ENCODE peak calls at places on chromosomes 11 and 22, in ten cellular contexts. O, T, I, F, N, Z, X, Q, A and Y are unnamed samples.

GRCh38 chr11:115164774-115165173 is 339.4 kb downstream of the CADM1 start:
- DNase-seq in O (no peak), T (peak), I (no peak), F (no peak), N (peak), Z (peak), X (no peak), Q (no peak), A (no peak), Y (no peak)

GRCh38 chr22:36798671-36799066 is 18.2 kb downstream of the PVALB start:
- DNase-seq in O (no peak), T (no peak), I (no peak), F (no peak), N (no peak), Z (no peak), X (no peak), Q (no peak), A (no peak), Y (no peak)

GRCh38 chr11:133007020-133007584 is 525.2 kb downstream of the OPCML start:
- DNase-seq in O (no peak), T (no peak), I (no peak), F (no peak), N (no peak), Z (no peak), X (no peak), Q (no peak), A (no peak), Y (no peak)

GRCh38 chr22:31036671-31037550 is 44.2 kb upstream of the SMTN start:
- DNase-seq in O (peak), T (peak), I (no peak), F (peak), N (peak), Z (no peak), X (peak), Q (no peak), A (peak), Y (no peak)

GRCh38 chr22:47782461-47783075 is 1020.1 kb downstream of the TBC1D22A start:
- DNase-seq in O (no peak), T (no peak), I (no peak), F (no peak), N (no peak), Z (no peak), X (no peak), Q (no peak), A (no peak), Y (no peak)

GRCh38 chr11:22920939-22921565 is 60.8 kb upstream of the CCDC179 start:
- DNase-seq in O (peak), T (peak), I (peak), F (no peak), N (no peak), Z (peak), X (no peak), Q (peak), A (peak), Y (no peak)

GRCh38 chr11:62054484-62055121 is 69.2 kb upstream of the INCENP start:
- DNase-seq in O (peak), T (peak), I (no peak), F (no peak), N (no peak), Z (peak), X (no peak), Q (peak), A (peak), Y (no peak)

GRCh38 chr22:37502342-37503182 is 16.4 kb upstream of the MFNG start:
- DNase-seq in O (no peak), T (no peak), I (no peak), F (no peak), N (no peak), Z (no peak), X (no peak), Q (peak), A (peak), Y (no peak)

GRCh38 chr22:46795140-46795539 is 32.7 kb downstream of the TBC1D22A start:
- DNase-seq in O (no peak), T (no peak), I (no peak), F (no peak), N (no peak), Z (no peak), X (no peak), Q (no peak), A (no peak), Y (no peak)

GRCh38 chr11:125476721-125477120 is 19.3 kb downstream of the FEZ1 start:
- DNase-seq in O (no peak), T (no peak), I (no peak), F (no peak), N (no peak), Z (no peak), X (no peak), Q (no peak), A (no peak), Y (no peak)

GRCh38 chr22:21762712-21763581 is 27.4 kb upstream of the YPEL1 start:
- DNase-seq in O (no peak), T (peak), I (no peak), F (no peak), N (no peak), Z (no peak), X (no peak), Q (no peak), A (no peak), Y (no peak)

GRCh38 chr11:46383404-46383758 is 1.9 kb downstream of the MDK start:
- DNase-seq in O (no peak), T (no peak), I (no peak), F (no peak), N (no peak), Z (no peak), X (no peak), Q (no peak), A (no peak), Y (no peak)

DNA sequence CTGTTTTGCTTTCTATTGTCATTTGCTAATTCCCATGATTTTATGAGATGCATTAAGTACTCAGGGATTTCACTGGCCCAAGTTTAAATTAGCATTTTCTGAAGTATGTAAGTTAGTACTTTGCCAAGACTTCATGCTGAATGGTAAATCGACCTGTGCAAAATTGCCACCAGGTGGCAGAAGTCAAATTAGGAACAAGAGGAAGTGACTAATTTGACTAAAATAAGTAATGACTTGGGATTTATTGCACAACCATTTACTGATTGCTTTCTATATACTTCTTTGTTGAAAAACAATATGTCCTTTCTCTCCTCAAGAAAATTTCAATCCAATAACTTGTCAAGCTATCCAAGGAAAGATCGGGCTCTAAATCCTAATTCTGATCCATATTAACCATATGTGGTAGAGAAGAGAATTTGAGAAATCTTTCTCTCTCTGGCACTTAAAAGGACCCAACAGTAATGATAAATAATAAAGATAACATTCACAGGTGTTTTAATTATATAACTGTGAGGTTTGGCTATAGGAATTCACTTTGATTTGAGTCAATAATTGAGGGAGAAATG is 253.7 kb upstream of the CHORDC1 start:
- DNase-seq in O (peak), T (peak), I (peak), F (no peak), N (no peak), Z (peak), X (no peak), Q (peak), A (peak), Y (peak)
- TF ChIP-seq CTCF in O (peak), T (no peak), I (peak), F (no peak), N (no peak), Z (peak), X (peak), Q (peak), A (peak), Y (peak)

GRCh38 chr11:120115272-120116000 is 22.5 kb downstream of the TRIM29 start:
- DNase-seq in O (no peak), T (no peak), I (no peak), F (no peak), N (no peak), Z (no peak), X (no peak), Q (no peak), A (no peak), Y (no peak)
- TF ChIP-seq CTCF in O (peak), T (no peak), I (no peak), F (no peak), N (no peak), Z (no peak), X (no peak), Q (no peak), A (no peak), Y (no peak)

GRCh38 chr11:30314625-30315024 is 8.3 kb upstream of the ARL14EP start:
- DNase-seq in O (peak), T (peak), I (no peak), F (no peak), N (no peak), Z (peak), X (no peak), Q (no peak), A (no peak), Y (no peak)
- TF ChIP-seq CTCF in O (peak), T (peak), I (peak), F (no peak), N (no peak), Z (peak), X (no peak), Q (no peak), A (peak), Y (peak)

DNA sequence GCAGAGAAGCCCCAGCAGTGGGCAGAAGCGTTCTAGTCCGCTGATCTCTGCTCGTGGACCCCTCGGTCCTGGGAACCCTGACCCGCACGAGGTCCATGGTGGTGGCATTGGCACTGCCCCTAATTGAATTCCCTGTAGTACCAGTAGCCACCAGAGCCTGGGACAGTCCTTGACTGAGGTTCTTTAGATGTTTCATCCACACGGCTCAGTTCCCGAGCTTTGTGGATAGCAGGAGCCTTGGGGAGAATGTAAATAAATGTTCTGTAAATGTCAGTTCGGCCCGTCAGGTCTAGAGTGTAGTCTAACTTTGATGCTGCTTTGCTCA is 39.4 kb upstream of the SEPTIN5 start:
- DNase-seq in O (no peak), T (no peak), I (no peak), F (no peak), N (no peak), Z (no peak), X (no peak), Q (no peak), A (no peak), Y (no peak)
- TF ChIP-seq CTCF in O (no peak), T (no peak), I (no peak), F (no peak), N (no peak), Z (no peak), X (no peak), Q (no peak), A (no peak), Y (no peak)

GRCh38 chr22:23242473-23243001 is 62.2 kb downstream of the BCR start:
- DNase-seq in O (peak), T (no peak), I (no peak), F (no peak), N (no peak), Z (peak), X (no peak), Q (no peak), A (no peak), Y (no peak)

GRCh38 chr22:23241562-23242472 is 61.5 kb downstream of the BCR start:
- DNase-seq in O (no peak), T (no peak), I (no peak), F (no peak), N (no peak), Z (no peak), X (no peak), Q (no peak), A (no peak), Y (no peak)

GRCh38 chr22:23238707-23239106 is 58.4 kb downstream of the BCR start:
- DNase-seq in O (no peak), T (no peak), I (no peak), F (no peak), N (no peak), Z (no peak), X (no peak), Q (no peak), A (no peak), Y (no peak)

GRCh38 chr22:23239429-23239828 is 59.1 kb downstream of the BCR start:
- DNase-seq in O (no peak), T (no peak), I (no peak), F (no peak), N (no peak), Z (no peak), X (no peak), Q (no peak), A (no peak), Y (no peak)

GRCh38 chr22:23240639-23241389 is 60.5 kb downstream of the BCR start:
- DNase-seq in O (no peak), T (peak), I (no peak), F (no peak), N (no peak), Z (peak), X (no peak), Q (no peak), A (peak), Y (no peak)
- TF ChIP-seq CTCF in O (peak), T (peak), I (no peak), F (no peak), N (no peak), Z (peak), X (peak), Q (peak), A (no peak), Y (no peak)

GRCh38 chr22:23521442-23522113 is 58.5 kb downstream of the IGLL1 start:
- DNase-seq in O (peak), T (peak), I (peak), F (peak), N (peak), Z (peak), X (peak), Q (peak), A (peak), Y (peak)
- TF ChIP-seq CTCF in O (peak), T (no peak), I (no peak), F (peak), N (peak), Z (no peak), X (no peak), Q (no peak), A (peak), Y (peak)

GRCh38 chr11:110525883-110526282 is 96.1 kb downstream of the FDX1 start:
- DNase-seq in O (peak), T (peak), I (no peak), F (peak), N (no peak), Z (no peak), X (peak), Q (peak), A (no peak), Y (no peak)

GRCh38 chr11:110527146-110527545 is 97.4 kb downstream of the FDX1 start:
- DNase-seq in O (peak), T (peak), I (no peak), F (no peak), N (no peak), Z (no peak), X (no peak), Q (no peak), A (no peak), Y (no peak)

GRCh38 chr11:110531056-110531756 is 101.5 kb downstream of the FDX1 start:
- DNase-seq in O (peak), T (peak), I (no peak), F (peak), N (no peak), Z (no peak), X (no peak), Q (no peak), A (no peak), Y (peak)

GRCh38 chr11:110526323-110526722 is 96.6 kb downstream of the FDX1 start:
- DNase-seq in O (no peak), T (no peak), I (no peak), F (no peak), N (no peak), Z (no peak), X (no peak), Q (no peak), A (no peak), Y (no peak)

GRCh38 chr11:110529043-110529442 is 99.3 kb downstream of the FDX1 start:
- DNase-seq in O (no peak), T (no peak), I (no peak), F (no peak), N (no peak), Z (peak), X (no peak), Q (no peak), A (peak), Y (no peak)
- TF ChIP-seq CTCF in O (peak), T (peak), I (no peak), F (no peak), N (no peak), Z (peak), X (peak), Q (no peak), A (peak), Y (peak)